ENCODE peak calls at places on chromosomes 3 and 15, in four cellular contexts. One of them, this sample, is unnamed.
A peak's percentile ranks its signal among the peaks of the same experiment; 100 is the strongest.

GRCh38 chr3:134353831-134354611 is 20.2 kb downstream of the AMOTL2 start:
- DNase-seq in transverse colon: peak; percentile 38
- DNase-seq in T-helper 17 cell: no peak
- DNase-seq in BE2C: no peak
- DNase-seq in this sample: no peak

GRCh38 chr15:70048196-70048565 is 49.5 kb downstream of the TLE3 start:
- DNase-seq in BE2C: peak; percentile 3
- DNase-seq in T-helper 17 cell: no peak
- DNase-seq in transverse colon: no peak
- DNase-seq in this sample: no peak

GRCh38 chr3:197440717-197441303 is 115.0 kb downstream of the BDH1 start:
- DNase-seq in T-helper 17 cell: no peak
- DNase-seq in BE2C: no peak
- DNase-seq in transverse colon: no peak
- DNase-seq in this sample: no peak

GRCh38 chr3:152121292-152121654 is 147.5 kb upstream of the MBNL1 start:
- DNase-seq in transverse colon: no peak
- DNase-seq in T-helper 17 cell: no peak
- DNase-seq in BE2C: no peak
- DNase-seq in this sample: no peak

GRCh38 chr15:66433726-66434125 is 47.0 kb downstream of the MAP2K1 start:
- DNase-seq in BE2C: no peak
- DNase-seq in T-helper 17 cell: no peak
- DNase-seq in transverse colon: no peak
- DNase-seq in this sample: no peak

GRCh38 chr3:146152841-146153240 is 8.1 kb downstream of the PLOD2 start:
- DNase-seq in T-helper 17 cell: no peak
- DNase-seq in BE2C: no peak
- DNase-seq in transverse colon: no peak
- DNase-seq in this sample: no peak

GRCh38 chr3:14121859-14122258 is 2.8 kb downstream of the CHCHD4 start:
- DNase-seq in transverse colon: no peak
- DNase-seq in BE2C: no peak
- DNase-seq in T-helper 17 cell: no peak
- DNase-seq in this sample: no peak

GRCh38 chr15:100383302-100384107 is 41.7 kb upstream of the ADAMTS17 start:
- DNase-seq in BE2C: peak; percentile 30
- DNase-seq in T-helper 17 cell: no peak
- DNase-seq in transverse colon: peak; percentile 19
- DNase-seq in this sample: no peak

GRCh38 chr3:37218206-37218605 is 43.8 kb upstream of the LRRFIP2 start:
- DNase-seq in T-helper 17 cell: no peak
- DNase-seq in BE2C: peak; percentile 8
- DNase-seq in transverse colon: no peak
- DNase-seq in this sample: peak; percentile 27

GRCh38 chr3:187744169-187745151 is 808 bp downstream of the BCL6 start:
- DNase-seq in transverse colon: peak; percentile 64
- DNase-seq in T-helper 17 cell: peak; percentile 34
- DNase-seq in BE2C: peak; percentile 46
- DNase-seq in this sample: peak; percentile 70

GRCh38 chr15:51267714-51268105 is 70.7 kb downstream of the CYP19A1 start:
- DNase-seq in BE2C: peak; percentile 53
- DNase-seq in transverse colon: no peak
- DNase-seq in T-helper 17 cell: no peak
- DNase-seq in this sample: no peak

GRCh38 chr15:74024687-74025086 is 30.2 kb downstream of the PML start:
- DNase-seq in T-helper 17 cell: no peak
- DNase-seq in transverse colon: no peak
- DNase-seq in BE2C: no peak
- DNase-seq in this sample: no peak

GRCh38 chr3:117054551-117054950 is 345.0 kb downstream of the TUSC7 start:
- DNase-seq in T-helper 17 cell: no peak
- DNase-seq in transverse colon: no peak
- DNase-seq in BE2C: no peak
- DNase-seq in this sample: no peak

GRCh38 chr3:136749106-136749505 is 3.1 kb downstream of the STAG1 start:
- DNase-seq in T-helper 17 cell: no peak
- DNase-seq in BE2C: no peak
- DNase-seq in transverse colon: no peak
- DNase-seq in this sample: no peak

GRCh38 chr3:107410606-107411005 is 33.4 kb downstream of the CCDC54 start:
- DNase-seq in transverse colon: no peak
- DNase-seq in T-helper 17 cell: no peak
- DNase-seq in BE2C: no peak
- DNase-seq in this sample: no peak

GRCh38 chr15:79929412-79929811 is 32.6 kb upstream of the MTHFS start:
- DNase-seq in transverse colon: no peak
- DNase-seq in BE2C: no peak
- DNase-seq in T-helper 17 cell: no peak
- DNase-seq in this sample: no peak

GRCh38 chr3:156350786-156351185 is 204.1 kb downstream of the SSR3 start:
- DNase-seq in transverse colon: no peak
- DNase-seq in BE2C: no peak
- DNase-seq in T-helper 17 cell: no peak
- DNase-seq in this sample: no peak

GRCh38 chr3:65436580-65436979 is 602.1 kb downstream of the MAGI1 start:
- DNase-seq in transverse colon: no peak
- DNase-seq in BE2C: peak; percentile 77
- DNase-seq in T-helper 17 cell: no peak
- DNase-seq in this sample: no peak

GRCh38 chr3:153667341-153667740 is 453.8 kb upstream of the ARHGEF26 start:
- DNase-seq in BE2C: no peak
- DNase-seq in transverse colon: no peak
- DNase-seq in T-helper 17 cell: no peak
- DNase-seq in this sample: no peak

GRCh38 chr3:140363801-140364200 is 314.1 kb upstream of the TRIM42 start:
- DNase-seq in T-helper 17 cell: no peak
- DNase-seq in transverse colon: no peak
- DNase-seq in BE2C: no peak
- DNase-seq in this sample: peak; percentile 12

GRCh38 chr3:35744419-35744818 is 105.1 kb downstream of the ARPP21 start:
- DNase-seq in transverse colon: no peak
- DNase-seq in T-helper 17 cell: no peak
- DNase-seq in BE2C: no peak
- DNase-seq in this sample: no peak

GRCh38 chr3:117892431-117892841 is 1142.2 kb downstream of the IGSF11 start:
- DNase-seq in transverse colon: no peak
- DNase-seq in BE2C: no peak
- DNase-seq in T-helper 17 cell: no peak
- DNase-seq in this sample: no peak

GRCh38 chr3:127574880-127575878 is 15.4 kb downstream of the TPRA1 start:
- DNase-seq in transverse colon: peak; percentile 90
- DNase-seq in T-helper 17 cell: peak; percentile 80
- DNase-seq in BE2C: peak; percentile 86
- DNase-seq in this sample: peak; percentile 79

GRCh38 chr15:43274136-43274535 is 7.4 kb upstream of the TGM5 start:
- DNase-seq in transverse colon: no peak
- DNase-seq in BE2C: no peak
- DNase-seq in T-helper 17 cell: no peak
- DNase-seq in this sample: peak; percentile 85

GRCh38 chr3:62248831-62249776 is 124.2 kb downstream of the FEZF2 start:
- DNase-seq in transverse colon: no peak
- DNase-seq in BE2C: no peak
- DNase-seq in T-helper 17 cell: no peak
- DNase-seq in this sample: no peak

GRCh38 chr3:126440709-126440995 is 35.0 kb downstream of the ZXDC start:
- DNase-seq in BE2C: no peak
- DNase-seq in T-helper 17 cell: no peak
- DNase-seq in transverse colon: no peak
- DNase-seq in this sample: no peak

GRCh38 chr3:44729384-44729910 is at the start of gene ZNF501:
- DNase-seq in T-helper 17 cell: peak; percentile 57
- DNase-seq in transverse colon: peak; percentile 96
- DNase-seq in BE2C: peak; percentile 90
- DNase-seq in this sample: peak; percentile 96
- H3K9me3 ChIP-seq in T-helper 17 cell: peaks cover 29% of the 10 kb centered on the region
- H3K9me3 ChIP-seq in transverse colon: peaks cover 73% of the 10 kb centered on the region
- H3K9me3 ChIP-seq in BE2C: no peaks in the 10 kb centered on the region
- H3K9me3 ChIP-seq in this sample: peaks cover 85% of the 10 kb centered on the region

GRCh38 chr15:81595752-81596151 is 221.7 kb upstream of the TMC3 start:
- DNase-seq in transverse colon: no peak
- DNase-seq in T-helper 17 cell: no peak
- DNase-seq in BE2C: no peak
- DNase-seq in this sample: no peak

GRCh38 chr15:81596159-81596865 is 222.3 kb upstream of the TMC3 start:
- DNase-seq in BE2C: no peak
- DNase-seq in T-helper 17 cell: no peak
- DNase-seq in transverse colon: no peak
- DNase-seq in this sample: no peak
- H3K9me3 ChIP-seq in BE2C: peaks cover 2% of the 10 kb centered on the region
- H3K9me3 ChIP-seq in T-helper 17 cell: no peaks in the 10 kb centered on the region
- H3K9me3 ChIP-seq in transverse colon: peaks cover 14% of the 10 kb centered on the region
- H3K9me3 ChIP-seq in this sample: no peaks in the 10 kb centered on the region

GRCh38 chr15:87896926-87897325 is 359.6 kb downstream of the NTRK3 start:
- DNase-seq in BE2C: no peak
- DNase-seq in transverse colon: no peak
- DNase-seq in T-helper 17 cell: no peak
- DNase-seq in this sample: no peak
- H3K9me3 ChIP-seq in BE2C: no peaks in the 10 kb centered on the region
- H3K9me3 ChIP-seq in transverse colon: no peaks in the 10 kb centered on the region
- H3K9me3 ChIP-seq in T-helper 17 cell: no peaks in the 10 kb centered on the region
- H3K9me3 ChIP-seq in this sample: no peaks in the 10 kb centered on the region

GRCh38 chr15:87387681-87388240 is 868.8 kb downstream of the NTRK3 start:
- DNase-seq in BE2C: no peak
- DNase-seq in T-helper 17 cell: no peak
- DNase-seq in transverse colon: no peak
- DNase-seq in this sample: no peak
- H3K9me3 ChIP-seq in BE2C: no peaks in the 10 kb centered on the region
- H3K9me3 ChIP-seq in T-helper 17 cell: no peaks in the 10 kb centered on the region
- H3K9me3 ChIP-seq in transverse colon: no peaks in the 10 kb centered on the region
- H3K9me3 ChIP-seq in this sample: no peaks in the 10 kb centered on the region

GRCh38 chr15:20346082-20346805 is 195.4 kb downstream of the GOLGA6L6 start:
- DNase-seq in BE2C: no peak
- DNase-seq in transverse colon: no peak
- DNase-seq in T-helper 17 cell: no peak
- DNase-seq in this sample: no peak
- H3K9me3 ChIP-seq in BE2C: peaks cover 2% of the 10 kb centered on the region
- H3K9me3 ChIP-seq in transverse colon: peaks cover 15% of the 10 kb centered on the region
- H3K9me3 ChIP-seq in T-helper 17 cell: no peaks in the 10 kb centered on the region
- H3K9me3 ChIP-seq in this sample: peaks cover 6% of the 10 kb centered on the region

GRCh38 chr15:94036156-94036555 is 195.2 kb upstream of the MCTP2 start:
- DNase-seq in transverse colon: no peak
- DNase-seq in T-helper 17 cell: no peak
- DNase-seq in BE2C: no peak
- DNase-seq in this sample: no peak
- H3K9me3 ChIP-seq in transverse colon: no peaks in the 10 kb centered on the region
- H3K9me3 ChIP-seq in T-helper 17 cell: no peaks in the 10 kb centered on the region
- H3K9me3 ChIP-seq in BE2C: no peaks in the 10 kb centered on the region
- H3K9me3 ChIP-seq in this sample: no peaks in the 10 kb centered on the region

DNA sequence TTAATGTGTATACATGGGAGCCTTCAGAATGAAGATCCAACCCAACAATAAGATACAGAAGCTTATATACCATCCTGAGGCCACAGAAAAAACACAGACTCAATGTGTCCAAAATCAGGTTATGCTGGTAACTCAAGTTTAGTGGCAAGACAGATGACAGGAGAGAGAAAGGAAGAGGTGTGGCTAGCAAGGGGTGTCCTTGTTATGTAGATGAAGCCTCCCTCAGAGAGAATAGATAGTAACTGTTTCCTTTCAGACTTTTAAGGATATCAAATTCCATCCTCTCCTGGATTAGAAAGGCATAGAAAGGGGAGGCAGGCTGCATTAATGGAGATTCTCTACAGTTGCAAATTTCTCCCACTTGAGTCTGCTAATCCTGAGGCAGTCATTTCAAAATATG is 447.4 kb downstream of the GABRB3 start:
- DNase-seq in transverse colon: no peak
- DNase-seq in T-helper 17 cell: no peak
- DNase-seq in BE2C: no peak
- DNase-seq in this sample: no peak
- H3K9me3 ChIP-seq in transverse colon: no peaks in the 10 kb centered on the region
- H3K9me3 ChIP-seq in T-helper 17 cell: no peaks in the 10 kb centered on the region
- H3K9me3 ChIP-seq in BE2C: no peaks in the 10 kb centered on the region
- H3K9me3 ChIP-seq in this sample: no peaks in the 10 kb centered on the region

DNA sequence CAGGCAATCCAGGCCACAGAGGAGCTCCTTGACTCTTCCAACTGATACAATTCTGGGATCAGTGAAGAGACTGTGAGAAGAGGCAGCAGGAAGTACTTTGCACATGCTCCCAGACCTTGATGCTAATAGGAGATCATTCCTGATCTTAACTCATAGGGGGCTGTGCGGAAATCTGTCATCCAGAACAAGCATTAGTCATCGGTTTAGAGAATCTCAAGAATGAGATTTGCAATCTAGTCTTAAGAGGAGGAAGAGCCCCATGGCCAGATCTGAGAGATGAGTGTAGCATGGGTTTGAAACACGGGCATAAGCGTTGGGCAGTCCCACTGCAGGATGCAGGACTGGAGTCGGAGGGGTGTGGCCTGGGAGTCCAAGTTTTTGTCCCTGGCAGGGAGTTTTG is 1081.1 kb downstream of the NAALADL2 start:
- DNase-seq in BE2C: no peak
- DNase-seq in transverse colon: no peak
- DNase-seq in T-helper 17 cell: no peak
- DNase-seq in this sample: no peak
- H3K9me3 ChIP-seq in BE2C: no peaks in the 10 kb centered on the region
- H3K9me3 ChIP-seq in transverse colon: no peaks in the 10 kb centered on the region
- H3K9me3 ChIP-seq in T-helper 17 cell: no peaks in the 10 kb centered on the region
- H3K9me3 ChIP-seq in this sample: peaks cover 47% of the 10 kb centered on the region

GRCh38 chr3:58691997-58692396 is 25.4 kb upstream of the FAM3D start:
- DNase-seq in BE2C: no peak
- DNase-seq in transverse colon: no peak
- DNase-seq in T-helper 17 cell: no peak
- DNase-seq in this sample: no peak
- H3K9me3 ChIP-seq in BE2C: no peaks in the 10 kb centered on the region
- H3K9me3 ChIP-seq in transverse colon: peaks cover 5% of the 10 kb centered on the region
- H3K9me3 ChIP-seq in T-helper 17 cell: no peaks in the 10 kb centered on the region
- H3K9me3 ChIP-seq in this sample: no peaks in the 10 kb centered on the region

DNA sequence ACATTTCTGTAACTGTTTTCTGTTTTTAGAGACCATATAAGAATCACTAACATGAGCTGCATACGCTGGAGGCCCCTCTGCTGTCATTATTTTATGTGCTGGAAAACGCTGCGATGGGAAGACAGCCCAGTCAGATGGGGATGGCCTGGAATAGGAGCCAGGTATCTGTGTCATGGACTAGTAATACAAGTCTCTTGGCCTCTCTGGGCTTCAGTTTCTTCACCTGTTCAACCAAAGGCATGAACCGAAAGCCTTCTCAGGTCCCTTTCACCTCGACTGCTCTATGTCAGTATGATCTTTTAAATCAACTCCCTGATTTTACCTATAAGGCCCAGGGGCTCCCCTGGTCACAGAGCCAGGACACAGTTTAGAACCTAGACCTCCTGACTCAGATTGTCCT is 14.6 kb upstream of the RFTN1 start:
- DNase-seq in T-helper 17 cell: no peak
- DNase-seq in BE2C: no peak
- DNase-seq in transverse colon: no peak
- DNase-seq in this sample: no peak
- H3K9me3 ChIP-seq in T-helper 17 cell: no peaks in the 10 kb centered on the region
- H3K9me3 ChIP-seq in BE2C: no peaks in the 10 kb centered on the region
- H3K9me3 ChIP-seq in transverse colon: peaks cover 3% of the 10 kb centered on the region
- H3K9me3 ChIP-seq in this sample: peaks cover 10% of the 10 kb centered on the region